ENCODE peak calls at places on chromosomes 4 and X, in nine cellular contexts. S, J, Q, Y, A, N, P, D and F are unnamed samples.

GRCh38 chr4:7255488-7255881 is 63.1 kb downstream of the SORCS2 start:
- DNase-seq in D (no peak), A (no peak), J (no peak), Q (no peak), P (no peak), N (no peak), Y (no peak), S (no peak), F (no peak)

GRCh38 chrX:139126493-139126892 is 404.0 kb upstream of the F9 start:
- DNase-seq in Q (no peak), J (peak), S (peak), Y (no peak), N (peak), D (no peak), A (no peak), P (peak), F (no peak)

GRCh38 chr4:155161357-155161756 is 47.1 kb upstream of the NPY2R start:
- DNase-seq in N (no peak), S (no peak), Q (no peak), J (no peak), A (no peak), D (no peak), P (no peak), Y (no peak), F (no peak)

GRCh38 chrX:74343970-74344622 is 40.1 kb downstream of the ZCCHC13 start:
- DNase-seq in D (peak), Q (peak), P (peak), S (peak), Y (no peak), A (no peak), J (peak), N (peak), F (peak)

GRCh38 chr4:98571161-98571786 is 87.1 kb downstream of the TSPAN5 start:
- DNase-seq in A (no peak), P (no peak), S (no peak), D (no peak), Q (no peak), N (no peak), J (no peak), Y (no peak), F (no peak)

GRCh38 chr4:65023877-65024670 is 614.8 kb upstream of the TECRL start:
- DNase-seq in P (no peak), J (no peak), A (no peak), D (no peak), Y (no peak), N (no peak), S (no peak), Q (no peak), F (no peak)

GRCh38 chrX:99142745-99143144 is 1267.3 kb downstream of the PCDH19 start:
- DNase-seq in P (no peak), N (no peak), Y (no peak), J (no peak), D (no peak), A (no peak), Q (no peak), S (no peak), F (no peak)

GRCh38 chr4:56465599-56466295 is 1.7 kb upstream of the SRP72 start:
- DNase-seq in S (peak), A (no peak), D (peak), P (no peak), Q (no peak), J (no peak), Y (no peak), N (peak), F (peak)

GRCh38 chrX:1430451-1430850 is 22.3 kb downstream of the ASMTL start:
- DNase-seq in P (no peak), J (no peak), Y (no peak), D (no peak), N (no peak), A (no peak), S (no peak), Q (no peak), F (no peak)

GRCh38 chr4:90025248-90025647 is 101.9 kb upstream of the CCSER1 start:
- DNase-seq in Q (no peak), A (no peak), J (no peak), S (peak), N (peak), P (no peak), Y (no peak), D (no peak), F (peak)

GRCh38 chrX:1027133-1027532 is 185.3 kb downstream of the CRLF2 start:
- DNase-seq in Y (no peak), Q (no peak), S (no peak), N (no peak), A (no peak), J (no peak), P (no peak), D (no peak), F (no peak)

GRCh38 chr4:27381806-27382205 is 521.2 kb downstream of the STIM2 start:
- DNase-seq in J (no peak), S (no peak), A (no peak), N (peak), P (no peak), D (no peak), Q (no peak), Y (no peak), F (no peak)

GRCh38 chr4:39103291-39103690 is 41.3 kb downstream of the KLHL5 start:
- DNase-seq in D (no peak), N (no peak), S (no peak), A (no peak), P (no peak), J (no peak), Q (no peak), Y (no peak), F (no peak)

GRCh38 chrX:39813631-39814246 is 284.0 kb downstream of the BCOR start:
- DNase-seq in Y (peak), J (peak), Q (peak), A (no peak), P (no peak), N (peak), S (peak), D (peak), F (peak)

GRCh38 chr4:183611210-183611830 is 47.7 kb downstream of the RWDD4 start:
- DNase-seq in P (no peak), N (peak), A (no peak), J (no peak), D (no peak), Y (no peak), S (no peak), Q (no peak), F (no peak)

GRCh38 chr4:101356928-101357327 is 9.6 kb upstream of the PPP3CA start:
- DNase-seq in D (peak), Y (no peak), N (peak), A (no peak), S (peak), Q (peak), P (no peak), J (peak), F (peak)

GRCh38 chr4:169033660-169034059 is 23.6 kb upstream of the CBR4 start:
- DNase-seq in J (no peak), A (no peak), D (no peak), P (no peak), Y (no peak), S (no peak), N (peak), Q (peak), F (no peak)

GRCh38 chrX:68433981-68434299 is 645 bp upstream of the OPHN1 start:
- DNase-seq in P (no peak), J (no peak), Q (no peak), D (no peak), Y (no peak), N (no peak), S (no peak), A (no peak), F (no peak)

GRCh38 chrX:108022491-108023089 is 22.3 kb upstream of the VSIG1 start:
- DNase-seq in A (no peak), Y (no peak), S (no peak), Q (no peak), N (peak), P (no peak), J (no peak), D (no peak), F (no peak)

GRCh38 chr4:37825943-37826281 is 574 bp upstream of the PGM2 start:
- DNase-seq in S (no peak), P (no peak), J (no peak), D (no peak), Q (no peak), A (no peak), N (no peak), Y (no peak), F (no peak)

GRCh38 chr4:98248984-98249383 is 12.2 kb upstream of the RAP1GDS1 start:
- DNase-seq in J (no peak), N (no peak), S (no peak), A (no peak), Q (no peak), P (no peak), D (no peak), Y (no peak), F (no peak)